ENCODE peak calls at places on chromosomes 3 and 15, in five cellular contexts. Q is hippocampal formation, D is SIG-M5, V is astrocyte of the cerebellum, J is EL. E is an unnamed sample.
A peak's percentile ranks its signal among the peaks of the same experiment; 100 is the strongest.

GRCh38 chr3:194574639-194575483 is 58.4 kb downstream of the TMEM44 start:
- DNase-seq in Q (no peak), D (no peak), V (no peak), J (peak; percentile 86), E (no peak)

GRCh38 chr3:4338751-4339150 is 35.6 kb downstream of the SETMAR start:
- DNase-seq in Q (no peak), D (no peak), V (no peak), J (no peak), E (no peak)

GRCh38 chr15:67225336-67225735 is 29.1 kb downstream of the AAGAB start:
- DNase-seq in Q (no peak), D (no peak), V (no peak), J (peak; percentile 77), E (peak; percentile 27)

GRCh38 chr3:32817561-32818430 is at the start of gene TRIM71:
- DNase-seq in Q (no peak), D (no peak), V (no peak), J (peak; percentile 14), E (peak; percentile 22)

GRCh38 chr3:59555593-59556315 is 505.9 kb upstream of the CFAP20DC start:
- DNase-seq in Q (no peak), D (no peak), V (no peak), J (no peak), E (no peak)

GRCh38 chr3:50806806-50807205 is 132.1 kb downstream of the DOCK3 start:
- DNase-seq in Q (no peak), D (no peak), V (no peak), J (no peak), E (no peak)

GRCh38 chr15:90249123-90249863 is at the start of gene TTLL13:
- DNase-seq in Q (peak; percentile 62), D (no peak), V (peak; percentile 39), J (peak; percentile 89), E (peak; percentile 83)

GRCh38 chr3:165783383-165783782 is 53.8 kb downstream of the BCHE start:
- DNase-seq in Q (no peak), D (no peak), V (no peak), J (no peak), E (no peak)

GRCh38 chr3:189766416-189766815 is 135.2 kb downstream of the TP63 start:
- DNase-seq in Q (no peak), D (no peak), V (no peak), J (no peak), E (no peak)

GRCh38 chr3:143208976-143209714 is 89.6 kb downstream of the CHST2 start:
- DNase-seq in Q (no peak), D (no peak), V (no peak), J (no peak), E (no peak)

GRCh38 chr15:85026304-85027032 is 44.8 kb downstream of the PDE8A start:
- DNase-seq in Q (no peak), D (no peak), V (no peak), J (no peak), E (no peak)

GRCh38 chr15:80779658-80780415 is 667 bp downstream of the CEMIP start:
- DNase-seq in Q (no peak), D (no peak), V (no peak), J (peak; percentile 66), E (peak; percentile 36)

GRCh38 chr3:30693470-30694120 is 87.2 kb downstream of the TGFBR2 start:
- DNase-seq in Q (peak; percentile 92), D (peak; percentile 36), V (peak; percentile 68), J (peak; percentile 72), E (peak; percentile 72)

GRCh38 chr15:70483513-70483912 is 279.8 kb downstream of the UACA start:
- DNase-seq in Q (no peak), D (no peak), V (no peak), J (no peak), E (no peak)

GRCh38 chr3:188683032-188683491 is 488.7 kb upstream of the TPRG1 start:
- DNase-seq in Q (no peak), D (no peak), V (peak; percentile 79), J (peak; percentile 86), E (peak; percentile 97)

GRCh38 chr15:56927816-56928215 is 9.4 kb downstream of the TCF12 start:
- DNase-seq in Q (no peak), D (no peak), V (no peak), J (peak; percentile 63), E (no peak)

GRCh38 chr15:67240235-67241131 is 14.0 kb downstream of the AAGAB start:
- DNase-seq in Q (peak; percentile 5), D (no peak), V (no peak), J (no peak), E (no peak)

GRCh38 chr3:8755564-8756237 is 13.7 kb downstream of the OXTR start:
- DNase-seq in Q (no peak), D (no peak), V (no peak), J (peak; percentile 46), E (no peak)

GRCh38 chr3:59422312-59422711 is 372.5 kb upstream of the CFAP20DC start:
- DNase-seq in Q (no peak), D (no peak), V (no peak), J (peak; percentile 44), E (peak; percentile 73)

GRCh38 chr3:10189557-10190374 is 25.0 kb downstream of the IRAK2 start:
- DNase-seq in Q (peak; percentile 89), D (peak; percentile 36), V (no peak), J (no peak), E (peak; percentile 25)

GRCh38 chr3:133804896-133805295 is 719 bp upstream of the SRPRB start:
- DNase-seq in Q (no peak), D (no peak), V (no peak), J (no peak), E (no peak)

GRCh38 chr15:38253448-38253847 is 812 bp downstream of the SPRED1 start:
- DNase-seq in Q (no peak), D (no peak), V (peak; percentile 57), J (peak; percentile 80), E (peak; percentile 80)

E was measured in astrocyte of the spinal cord.